ENCODE peak calls at places on chromosomes 13 and 19, in nine cellular contexts. R, W, K, A, M, U, L, O and T are unnamed samples.

GRCh38 chr13:99976502-99977115 is 5.0 kb upstream of the ZIC2 start:
- DNase-seq in R (no peak), W (no peak), K (no peak), A (no peak), M (no peak), U (no peak), L (no peak), O (no peak), T (no peak)

GRCh38 chr13:99356216-99357089 is 49.3 kb upstream of the GPR183 start:
- DNase-seq in R (peak), W (peak), K (no peak), A (no peak), M (no peak), U (peak), L (no peak), O (peak), T (peak)

GRCh38 chr19:45040059-45040767 is 1.4 kb downstream of the CLASRP start:
- DNase-seq in R (no peak), W (no peak), K (no peak), A (no peak), M (no peak), U (no peak), L (no peak), O (no peak), T (no peak)

GRCh38 chr19:43807651-43808050 is 5.4 kb upstream of the LYPD5 start:
- DNase-seq in R (no peak), W (no peak), K (no peak), A (no peak), M (no peak), U (no peak), L (no peak), O (no peak), T (no peak)

GRCh38 chr13:109231853-109232252 is 554.5 kb downstream of the IRS2 start:
- DNase-seq in R (no peak), W (no peak), K (no peak), A (no peak), M (no peak), U (no peak), L (no peak), O (no peak), T (no peak)

GRCh38 chr13:20774746-20775145 is 985 bp upstream of the EEF1AKMT1 start:
- DNase-seq in R (no peak), W (no peak), K (no peak), A (no peak), M (no peak), U (no peak), L (no peak), O (no peak), T (no peak)

GRCh38 chr19:5968431-5969373 is 9.2 kb downstream of the RANBP3 start:
- DNase-seq in R (no peak), W (no peak), K (no peak), A (no peak), M (no peak), U (no peak), L (no peak), O (no peak), T (no peak)

GRCh38 chr13:112727581-112727980 is 37.7 kb downstream of the ATP11A start:
- DNase-seq in R (peak), W (no peak), K (no peak), A (no peak), M (no peak), U (no peak), L (no peak), O (no peak), T (no peak)

GRCh38 chr19:19661675-19662251 is 1.7 kb downstream of the ATP13A1 start:
- DNase-seq in R (no peak), W (no peak), K (peak), A (no peak), M (no peak), U (no peak), L (no peak), O (no peak), T (no peak)

GRCh38 chr19:57813919-57814504 is 701 bp downstream of the ZNF552 start:
- DNase-seq in R (no peak), W (peak), K (no peak), A (no peak), M (no peak), U (no peak), L (no peak), O (no peak), T (no peak)

GRCh38 chr13:44072536-44072935 is 192.8 kb downstream of the LACC1 start:
- DNase-seq in R (no peak), W (no peak), K (no peak), A (no peak), M (no peak), U (no peak), L (no peak), O (no peak), T (no peak)

GRCh38 chr13:114226699-114227323 is 7.9 kb upstream of the CDC16 start:
- DNase-seq in R (peak), W (peak), K (peak), A (peak), M (peak), U (peak), L (peak), O (peak), T (peak)